ENCODE peak calls at places on chromosomes 13 and 19, in five cellular contexts. E, D, R, N and W are unnamed samples.

GRCh38 chr13:107457686-107458085 is 757.6 kb downstream of the LIG4 start:
- DNase-seq in E (no peak), D (no peak), R (peak), N (no peak), W (no peak)

GRCh38 chr19:4795400-4795799 is 3.9 kb downstream of the FEM1A start:
- DNase-seq in E (no peak), D (no peak), R (no peak), N (no peak), W (no peak)

GRCh38 chr19:34317311-34317927 is 47.6 kb upstream of the GPI start:
- DNase-seq in E (no peak), D (no peak), R (no peak), N (no peak), W (no peak)

GRCh38 chr19:2202366-2202765 is 33.8 kb downstream of the PLEKHJ1 start:
- DNase-seq in E (no peak), D (no peak), R (no peak), N (no peak), W (no peak)

GRCh38 chr19:51681286-51681956 is 11.7 kb upstream of the SPACA6 start:
- DNase-seq in E (no peak), D (no peak), R (no peak), N (no peak), W (no peak)

GRCh38 chr13:98581971-98582702 is 5.2 kb upstream of the STK24 start:
- DNase-seq in E (no peak), D (no peak), R (no peak), N (peak), W (no peak)

GRCh38 chr13:73913043-73913740 is 221.0 kb downstream of the KLF12 start:
- DNase-seq in E (no peak), D (no peak), R (no peak), N (peak), W (no peak)

GRCh38 chr13:44899967-44900366 is 89.3 kb downstream of the NUFIP1 start:
- DNase-seq in E (no peak), D (no peak), R (no peak), N (no peak), W (no peak)

GRCh38 chr19:38561053-38561606 is 56.6 kb downstream of the MAP4K1 start:
- DNase-seq in E (no peak), D (no peak), R (no peak), N (no peak), W (no peak)

DNA sequence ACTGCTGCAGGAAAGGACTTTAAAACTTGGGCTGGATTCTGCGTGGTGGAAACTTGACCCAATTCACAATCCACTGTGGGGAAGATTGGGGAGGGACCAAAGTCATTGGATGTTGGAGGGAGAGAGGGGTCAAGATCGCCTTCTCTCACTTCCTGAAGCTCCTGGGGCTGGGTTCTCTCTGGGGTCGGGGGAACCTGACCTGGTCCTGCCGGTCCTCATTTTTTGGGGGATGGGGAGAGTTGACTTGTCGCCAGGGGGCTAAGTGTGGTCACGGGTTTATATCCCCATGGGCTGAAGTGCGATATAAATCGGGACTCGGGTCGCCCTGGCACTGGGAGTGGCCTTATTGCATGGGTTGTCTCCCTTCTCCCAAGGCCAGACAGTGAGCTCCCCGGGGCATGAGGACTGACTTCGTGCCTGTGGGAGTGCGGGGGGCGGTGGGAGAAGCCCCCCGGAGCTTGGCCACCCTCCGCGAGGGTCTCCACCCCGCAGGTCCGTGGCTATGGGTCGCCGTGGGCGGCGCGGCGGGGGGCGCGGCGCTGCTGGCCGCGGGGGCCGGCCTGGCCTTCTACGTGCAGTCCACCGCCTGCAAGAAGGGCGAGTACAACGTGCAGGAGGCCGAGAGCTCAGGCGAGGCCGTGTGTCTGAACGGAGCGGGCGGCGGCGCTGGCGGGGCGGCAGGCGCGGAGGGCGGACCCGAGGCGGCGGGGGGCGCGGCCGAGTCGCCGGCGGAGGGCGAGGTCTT is 6.3 kb downstream of the ICAM5 start:
- DNase-seq in E (no peak), D (no peak), R (peak), N (no peak), W (no peak)
- H3K4me3 ChIP-seq in E (no peak), D (peak), R (peak), N (no peak), W (peak)

DNA sequence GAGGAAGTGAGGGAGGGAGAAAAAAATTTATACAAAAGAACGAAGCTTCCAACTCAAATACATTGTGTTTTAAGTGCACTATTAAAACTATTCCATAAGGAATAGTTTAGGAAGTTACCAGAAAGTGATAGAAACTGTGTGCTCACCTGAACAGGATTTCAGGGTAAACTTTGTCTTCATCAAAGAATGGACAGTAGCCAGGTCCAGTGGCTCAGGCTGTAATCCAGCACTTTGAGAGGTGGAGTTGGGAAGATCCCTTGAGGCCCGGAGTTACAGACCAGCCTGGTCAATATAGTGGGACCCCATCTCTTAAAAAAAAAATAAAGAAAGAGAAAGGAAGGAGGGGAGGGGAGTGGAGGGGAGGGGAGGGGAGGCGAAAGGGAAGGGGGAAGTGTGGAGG is 13.0 kb upstream of the CDADC1 start:
- DNase-seq in E (no peak), D (no peak), R (no peak), N (no peak), W (no peak)
- TF ChIP-seq CTCF in E (no peak), D (no peak), R (no peak), N (no peak), W (no peak)

GRCh38 chr13:28754698-28755545 is 36.2 kb upstream of the SLC46A3 start:
- DNase-seq in E (no peak), D (no peak), R (no peak), N (peak), W (no peak)
- H3K4me3 ChIP-seq in E (no peak), D (no peak), R (no peak), N (no peak), W (no peak)

GRCh38 chr13:20128459-20128927 is 32.4 kb downstream of the GJA3 start:
- DNase-seq in E (no peak), D (peak), R (peak), N (no peak), W (no peak)
- TF ChIP-seq CTCF in E (no peak), D (no peak), R (peak), N (no peak), W (peak)

DNA sequence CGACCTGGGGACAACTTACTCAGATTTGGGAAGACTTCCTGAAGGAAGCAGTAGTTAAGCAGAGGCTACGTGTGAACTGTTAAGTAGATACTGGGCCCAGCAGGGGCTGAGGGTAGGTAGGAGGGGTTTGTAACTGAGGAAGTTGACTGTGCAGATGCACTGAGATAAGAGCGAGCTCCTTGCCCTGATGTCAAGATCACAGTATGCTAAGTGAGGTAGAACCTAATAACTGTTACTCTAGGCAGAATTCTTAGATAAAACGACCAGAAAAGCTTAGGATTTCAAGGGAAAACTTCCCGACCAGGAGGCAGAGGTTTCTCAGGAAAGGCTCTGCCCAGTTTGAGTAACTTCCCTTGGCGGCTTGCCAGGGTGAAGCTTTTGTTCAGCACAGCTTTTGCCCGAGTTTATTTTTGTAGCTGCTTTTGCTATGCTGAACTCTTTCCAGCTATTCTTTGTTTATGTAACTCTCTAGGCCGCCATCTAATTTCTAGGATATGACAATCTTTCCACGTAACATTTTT is 632.1 kb downstream of the DIAPH3 start:
- DNase-seq in E (peak), D (peak), R (peak), N (peak), W (no peak)
- H3K4me3 ChIP-seq in E (no peak), D (no peak), R (no peak), N (no peak), W (no peak)